ENCODE peak calls at places on chromosome 9, in seven cellular contexts. One of them, this sample, is unnamed.

GRCh38 chr9:113807173-113808061 is 68.7 kb upstream of the ZNF618 start:
- DNase-seq in activated gamma-delta T cell: no peak
- DNase-seq in foreskin fibroblast: peak; percentile 40
- DNase-seq in mammary epithelial cell: peak; percentile 43
- DNase-seq in activated CD8-positive, alpha-beta memory T cell treated with anti-CD3 and anti-CD28 coated beads for 4 hours: no peak
- DNase-seq in GM23248: peak; percentile 65
- DNase-seq in T-helper 17 cell: no peak
- DNase-seq in this sample: peak; percentile 56

GRCh38 chr9:110129460-110129859 is 78.5 kb downstream of the C9orf152 start:
- DNase-seq in foreskin fibroblast: no peak
- DNase-seq in activated CD8-positive, alpha-beta memory T cell treated with anti-CD3 and anti-CD28 coated beads for 4 hours: no peak
- DNase-seq in activated gamma-delta T cell: no peak
- DNase-seq in mammary epithelial cell: no peak
- DNase-seq in T-helper 17 cell: no peak
- DNase-seq in GM23248: no peak
- DNase-seq in this sample: no peak

GRCh38 chr9:121607434-121608248 is 43.8 kb upstream of the DAB2IP start:
- DNase-seq in T-helper 17 cell: no peak
- DNase-seq in activated CD8-positive, alpha-beta memory T cell treated with anti-CD3 and anti-CD28 coated beads for 4 hours: no peak
- DNase-seq in activated gamma-delta T cell: no peak
- DNase-seq in mammary epithelial cell: no peak
- DNase-seq in foreskin fibroblast: no peak
- DNase-seq in GM23248: no peak
- DNase-seq in this sample: peak; percentile 34

GRCh38 chr9:115590016-115590415 is 472.1 kb upstream of the TNC start:
- DNase-seq in activated gamma-delta T cell: no peak
- DNase-seq in T-helper 17 cell: no peak
- DNase-seq in GM23248: peak; percentile 96
- DNase-seq in mammary epithelial cell: peak; percentile 93
- DNase-seq in activated CD8-positive, alpha-beta memory T cell treated with anti-CD3 and anti-CD28 coated beads for 4 hours: no peak
- DNase-seq in foreskin fibroblast: peak; percentile 93
- DNase-seq in this sample: no peak

GRCh38 chr9:79120533-79121315 is 451.0 kb upstream of the TLE4 start:
- DNase-seq in GM23248: no peak
- DNase-seq in mammary epithelial cell: no peak
- DNase-seq in foreskin fibroblast: no peak
- DNase-seq in T-helper 17 cell: no peak
- DNase-seq in activated CD8-positive, alpha-beta memory T cell treated with anti-CD3 and anti-CD28 coated beads for 4 hours: no peak
- DNase-seq in activated gamma-delta T cell: no peak
- DNase-seq in this sample: no peak

GRCh38 chr9:78210841-78211301 is 25.0 kb upstream of the CEP78 start:
- DNase-seq in foreskin fibroblast: no peak
- DNase-seq in mammary epithelial cell: no peak
- DNase-seq in activated CD8-positive, alpha-beta memory T cell treated with anti-CD3 and anti-CD28 coated beads for 4 hours: no peak
- DNase-seq in T-helper 17 cell: no peak
- DNase-seq in GM23248: no peak
- DNase-seq in activated gamma-delta T cell: no peak
- DNase-seq in this sample: no peak

GRCh38 chr9:88344013-88344412 is 44.2 kb upstream of the SPIN1 start:
- DNase-seq in GM23248: no peak
- DNase-seq in activated CD8-positive, alpha-beta memory T cell treated with anti-CD3 and anti-CD28 coated beads for 4 hours: no peak
- DNase-seq in activated gamma-delta T cell: no peak
- DNase-seq in mammary epithelial cell: no peak
- DNase-seq in T-helper 17 cell: no peak
- DNase-seq in foreskin fibroblast: no peak
- DNase-seq in this sample: no peak

GRCh38 chr9:122200960-122201635 is 27.7 kb downstream of the LHX6 start:
- DNase-seq in mammary epithelial cell: no peak
- DNase-seq in activated CD8-positive, alpha-beta memory T cell treated with anti-CD3 and anti-CD28 coated beads for 4 hours: no peak
- DNase-seq in T-helper 17 cell: no peak
- DNase-seq in foreskin fibroblast: no peak
- DNase-seq in GM23248: peak; percentile 85
- DNase-seq in activated gamma-delta T cell: no peak
- DNase-seq in this sample: no peak

GRCh38 chr9:98075332-98075805 is 18.8 kb downstream of the NANS start:
- DNase-seq in activated gamma-delta T cell: no peak
- DNase-seq in T-helper 17 cell: no peak
- DNase-seq in mammary epithelial cell: peak; percentile 27
- DNase-seq in activated CD8-positive, alpha-beta memory T cell treated with anti-CD3 and anti-CD28 coated beads for 4 hours: no peak
- DNase-seq in GM23248: peak; percentile 90
- DNase-seq in foreskin fibroblast: peak; percentile 63
- DNase-seq in this sample: no peak

GRCh38 chr9:73780916-73781315 is 629.3 kb downstream of the ANXA1 start:
- DNase-seq in GM23248: peak; percentile 79
- DNase-seq in mammary epithelial cell: peak; percentile 93
- DNase-seq in T-helper 17 cell: no peak
- DNase-seq in foreskin fibroblast: peak; percentile 67
- DNase-seq in activated CD8-positive, alpha-beta memory T cell treated with anti-CD3 and anti-CD28 coated beads for 4 hours: no peak
- DNase-seq in activated gamma-delta T cell: no peak
- DNase-seq in this sample: no peak

GRCh38 chr9:73155389-73155788 is 3.7 kb downstream of the ANXA1 start:
- DNase-seq in T-helper 17 cell: no peak
- DNase-seq in GM23248: peak; percentile 43
- DNase-seq in activated CD8-positive, alpha-beta memory T cell treated with anti-CD3 and anti-CD28 coated beads for 4 hours: no peak
- DNase-seq in foreskin fibroblast: no peak
- DNase-seq in mammary epithelial cell: no peak
- DNase-seq in activated gamma-delta T cell: no peak
- DNase-seq in this sample: no peak

GRCh38 chr9:85715587-85715986 is 26.2 kb downstream of the AGTPBP1 start:
- DNase-seq in activated CD8-positive, alpha-beta memory T cell treated with anti-CD3 and anti-CD28 coated beads for 4 hours: no peak
- DNase-seq in activated gamma-delta T cell: no peak
- DNase-seq in mammary epithelial cell: no peak
- DNase-seq in GM23248: no peak
- DNase-seq in foreskin fibroblast: no peak
- DNase-seq in T-helper 17 cell: no peak
- DNase-seq in this sample: no peak

GRCh38 chr9:16873131-16873787 is 2.8 kb upstream of the BNC2 start:
- DNase-seq in mammary epithelial cell: no peak
- DNase-seq in T-helper 17 cell: no peak
- DNase-seq in GM23248: peak; percentile 35
- DNase-seq in foreskin fibroblast: peak; percentile 60
- DNase-seq in activated CD8-positive, alpha-beta memory T cell treated with anti-CD3 and anti-CD28 coated beads for 4 hours: no peak
- DNase-seq in activated gamma-delta T cell: no peak
- DNase-seq in this sample: no peak

GRCh38 chr9:14314424-14314928 is 535 bp upstream of the NFIB start:
- DNase-seq in activated CD8-positive, alpha-beta memory T cell treated with anti-CD3 and anti-CD28 coated beads for 4 hours: no peak
- DNase-seq in T-helper 17 cell: no peak
- DNase-seq in activated gamma-delta T cell: no peak
- DNase-seq in GM23248: peak; percentile 84
- DNase-seq in mammary epithelial cell: peak; percentile 94
- DNase-seq in foreskin fibroblast: peak; percentile 65
- DNase-seq in this sample: no peak

GRCh38 chr9:15295761-15296405 is 11.1 kb downstream of the TTC39B start:
- DNase-seq in T-helper 17 cell: no peak
- DNase-seq in activated CD8-positive, alpha-beta memory T cell treated with anti-CD3 and anti-CD28 coated beads for 4 hours: no peak
- DNase-seq in activated gamma-delta T cell: no peak
- DNase-seq in mammary epithelial cell: peak; percentile 56
- DNase-seq in GM23248: peak; percentile 89
- DNase-seq in foreskin fibroblast: peak; percentile 74
- DNase-seq in this sample: no peak